ENCODE peak calls at places on chromosomes 5 and 9, in ten cellular contexts. J is NCI-H1417; U is foreskin fibroblast; Y is mucosa of gallbladder; P is DMS153; M is GM23338; V is lower lobe of right lung; L is NCI-H460; D is activated CD8-positive, alpha-beta memory T cell treated with anti-CD3 and anti-CD28 coated beads for 24 hours; Z is RPMI8226. I is an unnamed sample.

GRCh38 chr9:114421147-114421546 is 33.4 kb upstream of the AKNA start:
- DNase-seq in J (no peak), U (no peak), Y (no peak), P (no peak), M (no peak), V (no peak), L (no peak), D (no peak), Z (no peak), I (peak)

GRCh38 chr9:118882674-118883073 is 486.6 kb downstream of the BRINP1 start:
- DNase-seq in J (no peak), U (no peak), Y (no peak), P (peak), M (no peak), V (no peak), L (no peak), D (no peak), Z (no peak), I (no peak)

GRCh38 chr5:80959768-80960442 is at the start of gene RASGRF2:
- DNase-seq in J (no peak), U (peak), Y (no peak), P (no peak), M (peak), V (no peak), L (no peak), D (no peak), Z (no peak), I (peak)

GRCh38 chr9:86287013-86287412 is 4.7 kb upstream of the ISCA1 start:
- DNase-seq in J (no peak), U (peak), Y (no peak), P (no peak), M (peak), V (no peak), L (peak), D (no peak), Z (no peak), I (peak)

GRCh38 chr9:133140606-133141005 is 19.6 kb upstream of the RALGDS start:
- DNase-seq in J (no peak), U (no peak), Y (no peak), P (no peak), M (no peak), V (no peak), L (no peak), D (no peak), Z (no peak), I (peak)

GRCh38 chr5:168217497-168217896 is 73.9 kb upstream of the WWC1 start:
- DNase-seq in J (no peak), U (no peak), Y (no peak), P (peak), M (no peak), V (no peak), L (no peak), D (no peak), Z (no peak), I (no peak)

GRCh38 chr5:158914008-158914407 is 185.7 kb downstream of the EBF1 start:
- DNase-seq in J (no peak), U (no peak), Y (no peak), P (no peak), M (no peak), V (no peak), L (no peak), D (no peak), Z (no peak), I (no peak)

GRCh38 chr5:116454417-116454927 is 120.2 kb downstream of the SEMA6A start:
- DNase-seq in J (no peak), U (peak), Y (peak), P (no peak), M (no peak), V (no peak), L (no peak), D (no peak), Z (peak), I (no peak)

GRCh38 chr5:103472820-103473219 is 89.8 kb downstream of the NUDT12 start:
- DNase-seq in J (no peak), U (no peak), Y (no peak), P (no peak), M (no peak), V (no peak), L (peak), D (no peak), Z (no peak), I (no peak)